ENCODE peak calls at places on chromosomes 6 and 20, in ten cellular contexts. L, X, B, C, I, G, K, R, Y and T are unnamed samples.
A peak's percentile ranks its signal among the peaks of the same experiment; 100 is the strongest.

GRCh38 chr6:143701343-143702234 is 23.8 kb downstream of the PHACTR2 start:
- DNase-seq in L (no peak), X (no peak), B (no peak), C (no peak), I (no peak), G (no peak), K (no peak), R (no peak), Y (peak; percentile 20), T (no peak)

GRCh38 chr6:111605100-111605748 is 454 bp downstream of the TRAF3IP2 start:
- DNase-seq in L (peak; percentile 69), X (peak; percentile 36), B (peak; percentile 83), C (no peak), I (peak; percentile 72), G (peak; percentile 64), K (peak; percentile 54), R (peak; percentile 72), Y (no peak), T (peak; percentile 30)

GRCh38 chr6:136526196-136526930 is 23.9 kb downstream of the MAP7 start:
- DNase-seq in L (peak; percentile 62), X (peak; percentile 38), B (peak; percentile 42), C (no peak), I (peak; percentile 77), G (peak; percentile 72), K (peak; percentile 89), R (peak; percentile 84), Y (peak; percentile 76), T (peak; percentile 46)

GRCh38 chr6:90328004-90328403 is 31.4 kb upstream of the BACH2 start:
- DNase-seq in L (no peak), X (no peak), B (no peak), C (no peak), I (no peak), G (no peak), K (no peak), R (no peak), Y (peak; percentile 45), T (no peak)

GRCh38 chr6:161100072-161100471 is 108.5 kb downstream of the MAP3K4 start:
- DNase-seq in L (no peak), X (no peak), B (no peak), C (no peak), I (no peak), G (no peak), K (no peak), R (no peak), Y (no peak), T (no peak)

GRCh38 chr6:99121748-99122147 is 174.0 kb upstream of the FBXL4 start:
- DNase-seq in L (no peak), X (no peak), B (no peak), C (no peak), I (no peak), G (no peak), K (no peak), R (no peak), Y (no peak), T (no peak)

GRCh38 chr6:10510592-10511367 is 10.4 kb upstream of the GCNT2 start:
- DNase-seq in L (no peak), X (peak; percentile 52), B (peak; percentile 84), C (no peak), I (peak; percentile 86), G (peak; percentile 75), K (peak; percentile 72), R (peak; percentile 79), Y (peak; percentile 71), T (peak; percentile 63)

GRCh38 chr6:7624781-7625710 is 35.0 kb downstream of the SNRNP48 start:
- DNase-seq in L (no peak), X (no peak), B (peak; percentile 86), C (no peak), I (peak; percentile 67), G (no peak), K (peak; percentile 12), R (no peak), Y (no peak), T (no peak)

GRCh38 chr6:2522521-2522920 is 228.2 kb downstream of the MYLK4 start:
- DNase-seq in L (no peak), X (no peak), B (peak; percentile 87), C (no peak), I (no peak), G (no peak), K (peak; percentile 80), R (no peak), Y (no peak), T (no peak)

GRCh38 chr6:20933057-20933792 is 399.0 kb downstream of the CDKAL1 start:
- DNase-seq in L (no peak), X (no peak), B (no peak), C (no peak), I (no peak), G (no peak), K (no peak), R (no peak), Y (peak; percentile 10), T (no peak)

GRCh38 chr6:99425647-99426453 is 742 bp upstream of the PNISR start:
- DNase-seq in L (peak; percentile 89), X (peak; percentile 93), B (peak; percentile 96), C (peak; percentile 22), I (peak; percentile 94), G (peak; percentile 93), K (peak; percentile 92), R (peak; percentile 94), Y (peak; percentile 58), T (peak; percentile 60)

GRCh38 chr6:167704396-167704801 is 122.3 kb upstream of the AFDN start:
- DNase-seq in L (no peak), X (no peak), B (no peak), C (no peak), I (no peak), G (no peak), K (no peak), R (peak; percentile 20), Y (no peak), T (no peak)

GRCh38 chr6:15343490-15344185 is 97.8 kb downstream of the JARID2 start:
- DNase-seq in L (no peak), X (no peak), B (no peak), C (no peak), I (no peak), G (no peak), K (no peak), R (no peak), Y (peak; percentile 51), T (no peak)

GRCh38 chr6:9516207-9516606 is 898.7 kb downstream of the TFAP2A start:
- DNase-seq in L (no peak), X (no peak), B (no peak), C (no peak), I (peak; percentile 53), G (no peak), K (no peak), R (peak; percentile 30), Y (no peak), T (no peak)

GRCh38 chr20:2688041-2688591 is 4.5 kb upstream of the EBF4 start:
- DNase-seq in L (peak; percentile 68), X (peak; percentile 68), B (peak; percentile 83), C (peak; percentile 56), I (peak; percentile 87), G (peak; percentile 79), K (peak; percentile 86), R (peak; percentile 76), Y (peak; percentile 76), T (peak; percentile 81)

GRCh38 chr6:71534916-71535315 is 246.3 kb downstream of the OGFRL1 start:
- DNase-seq in L (no peak), X (no peak), B (no peak), C (no peak), I (no peak), G (no peak), K (no peak), R (no peak), Y (no peak), T (no peak)

GRCh38 chr6:32967151-32968091 is 973 bp upstream of the BRD2 start:
- DNase-seq in L (no peak), X (no peak), B (peak; percentile 85), C (no peak), I (peak; percentile 70), G (peak; percentile 43), K (peak; percentile 60), R (peak; percentile 65), Y (peak; percentile 49), T (no peak)

GRCh38 chr6:11615214-11615602 is 77.7 kb downstream of the TMEM170B start:
- DNase-seq in L (no peak), X (no peak), B (no peak), C (no peak), I (no peak), G (no peak), K (no peak), R (no peak), Y (no peak), T (no peak)

GRCh38 chr6:26336355-26337198 is 28.4 kb upstream of the BTN3A2 start:
- DNase-seq in L (no peak), X (no peak), B (peak; percentile 37), C (no peak), I (no peak), G (no peak), K (peak; percentile 48), R (no peak), Y (no peak), T (no peak)

GRCh38 chr6:163860194-163861081 is 445.9 kb downstream of the QKI start:
- DNase-seq in L (no peak), X (no peak), B (no peak), C (no peak), I (no peak), G (no peak), K (peak; percentile 78), R (no peak), Y (peak; percentile 81), T (no peak)

GRCh38 chr6:2749972-2750600 is 636 bp downstream of the MYLK4 start:
- DNase-seq in L (no peak), X (no peak), B (peak; percentile 91), C (peak; percentile 51), I (peak; percentile 68), G (peak; percentile 62), K (peak; percentile 78), R (no peak), Y (peak; percentile 55), T (peak; percentile 53)

GRCh38 chr20:13841206-13841605 is 56.4 kb downstream of the NDUFAF5 start:
- DNase-seq in L (no peak), X (no peak), B (no peak), C (no peak), I (no peak), G (no peak), K (no peak), R (no peak), Y (no peak), T (no peak)

GRCh38 chr6:159490298-159490937 is 202.6 kb downstream of the SOD2 start:
- DNase-seq in L (no peak), X (no peak), B (no peak), C (no peak), I (no peak), G (no peak), K (no peak), R (no peak), Y (no peak), T (no peak)

GRCh38 chr20:59482581-59483187 is 121.7 kb upstream of the PHACTR3 start:
- DNase-seq in L (no peak), X (no peak), B (no peak), C (no peak), I (no peak), G (no peak), K (no peak), R (no peak), Y (peak; percentile 10), T (no peak)

GRCh38 chr6:139029470-139030210 is 1.1 kb downstream of the ABRACL start:
- DNase-seq in L (peak; percentile 86), X (no peak), B (peak; percentile 74), C (peak; percentile 5), I (peak; percentile 63), G (peak; percentile 47), K (peak; percentile 18), R (peak; percentile 45), Y (no peak), T (peak; percentile 24)

GRCh38 chr20:36154696-36155628 is at the start of gene EPB41L1:
- DNase-seq in L (no peak), X (no peak), B (no peak), C (no peak), I (peak; percentile 56), G (peak; percentile 57), K (no peak), R (peak; percentile 65), Y (peak; percentile 73), T (no peak)

GRCh38 chr20:13355386-13355785 is 134.3 kb downstream of the ISM1 start:
- DNase-seq in L (no peak), X (no peak), B (no peak), C (no peak), I (no peak), G (no peak), K (no peak), R (no peak), Y (no peak), T (no peak)